ENCODE peak calls at places on chromosome 13, in four cellular contexts. One of them, this sample, is unnamed.

GRCh38 chr13:41224113-41225110 is 30.0 kb upstream of the KBTBD7 start:
- DNase-seq in HCT116: no peak
- DNase-seq in GM12878: no peak
- DNase-seq in K562: no peak
- DNase-seq in this sample: no peak

GRCh38 chr13:23321534-23322241 is 111.8 kb downstream of the SACS start:
- DNase-seq in HCT116: peak
- DNase-seq in GM12878: peak
- DNase-seq in K562: no peak
- DNase-seq in this sample: no peak

GRCh38 chr13:99314640-99315176 is 7.5 kb upstream of the GPR183 start:
- DNase-seq in HCT116: peak
- DNase-seq in GM12878: no peak
- DNase-seq in K562: peak
- DNase-seq in this sample: no peak

GRCh38 chr13:51797664-51798488 is 6.1 kb downstream of the DHRS12 start:
- DNase-seq in HCT116: peak
- DNase-seq in GM12878: no peak
- DNase-seq in K562: no peak
- DNase-seq in this sample: peak

GRCh38 chr13:35984776-35985453 is 146.3 kb downstream of the DCLK1 start:
- DNase-seq in HCT116: no peak
- DNase-seq in GM12878: no peak
- DNase-seq in K562: no peak
- DNase-seq in this sample: no peak

GRCh38 chr13:46339035-46339666 is 47.9 kb downstream of the RUBCNL start:
- DNase-seq in HCT116: no peak
- DNase-seq in GM12878: peak
- DNase-seq in K562: no peak
- DNase-seq in this sample: no peak

GRCh38 chr13:67143544-67144115 is 86.5 kb downstream of the PCDH9 start:
- DNase-seq in HCT116: no peak
- DNase-seq in GM12878: no peak
- DNase-seq in K562: no peak
- DNase-seq in this sample: no peak

GRCh38 chr13:51894239-51894638 is 32.5 kb downstream of the CCDC70 start:
- DNase-seq in HCT116: no peak
- DNase-seq in GM12878: no peak
- DNase-seq in K562: no peak
- DNase-seq in this sample: no peak

GRCh38 chr13:47545206-47545605 is 455.9 kb downstream of the SUCLA2 start:
- DNase-seq in HCT116: no peak
- DNase-seq in GM12878: no peak
- DNase-seq in K562: no peak
- DNase-seq in this sample: no peak

GRCh38 chr13:34430294-34430693 is 511.8 kb upstream of the NBEA start:
- DNase-seq in HCT116: no peak
- DNase-seq in GM12878: no peak
- DNase-seq in K562: no peak
- DNase-seq in this sample: no peak

GRCh38 chr13:81133066-81133465 is 792.1 kb upstream of the SPRY2 start:
- DNase-seq in HCT116: no peak
- DNase-seq in GM12878: no peak
- DNase-seq in K562: no peak
- DNase-seq in this sample: no peak

GRCh38 chr13:45527699-45528462 is 63.1 kb downstream of the COG3 start:
- DNase-seq in HCT116: no peak
- DNase-seq in GM12878: no peak
- DNase-seq in K562: no peak
- DNase-seq in this sample: no peak

GRCh38 chr13:47459512-47459911 is 541.6 kb downstream of the SUCLA2 start:
- DNase-seq in HCT116: no peak
- DNase-seq in GM12878: no peak
- DNase-seq in K562: no peak
- DNase-seq in this sample: no peak

GRCh38 chr13:27450921-27451461 is 627 bp upstream of the MTIF3 start:
- DNase-seq in HCT116: peak
- DNase-seq in GM12878: no peak
- DNase-seq in K562: peak
- DNase-seq in this sample: no peak

DNA sequence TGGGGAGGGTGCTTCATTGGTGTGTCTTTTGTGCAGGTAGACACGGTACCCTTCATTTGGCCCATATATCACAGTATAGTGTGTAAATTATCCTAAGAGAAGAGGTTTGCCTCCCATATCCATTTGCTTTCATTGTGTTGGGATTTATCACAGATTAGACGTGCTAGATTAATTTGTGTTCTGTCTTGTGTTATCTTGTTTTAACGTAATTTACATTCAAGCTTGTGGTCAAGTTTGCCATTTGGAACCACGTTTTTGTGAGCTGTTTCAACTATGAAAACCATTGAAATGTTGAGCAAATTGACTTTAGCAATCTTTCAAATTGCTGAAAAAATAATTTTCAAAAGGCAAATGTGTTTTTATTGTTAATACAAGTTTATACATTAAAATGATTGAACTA is 1826.5 kb downstream of the SLITRK5 start:
- DNase-seq in HCT116: no peak
- DNase-seq in GM12878: no peak
- DNase-seq in K562: no peak
- DNase-seq in this sample: no peak
- TF ChIP-seq EGR1 in HCT116: no peak
- TF ChIP-seq EGR1 in GM12878: no peak
- TF ChIP-seq EGR1 in K562: no peak
- TF ChIP-seq EGR1 in this sample: no peak

DNA sequence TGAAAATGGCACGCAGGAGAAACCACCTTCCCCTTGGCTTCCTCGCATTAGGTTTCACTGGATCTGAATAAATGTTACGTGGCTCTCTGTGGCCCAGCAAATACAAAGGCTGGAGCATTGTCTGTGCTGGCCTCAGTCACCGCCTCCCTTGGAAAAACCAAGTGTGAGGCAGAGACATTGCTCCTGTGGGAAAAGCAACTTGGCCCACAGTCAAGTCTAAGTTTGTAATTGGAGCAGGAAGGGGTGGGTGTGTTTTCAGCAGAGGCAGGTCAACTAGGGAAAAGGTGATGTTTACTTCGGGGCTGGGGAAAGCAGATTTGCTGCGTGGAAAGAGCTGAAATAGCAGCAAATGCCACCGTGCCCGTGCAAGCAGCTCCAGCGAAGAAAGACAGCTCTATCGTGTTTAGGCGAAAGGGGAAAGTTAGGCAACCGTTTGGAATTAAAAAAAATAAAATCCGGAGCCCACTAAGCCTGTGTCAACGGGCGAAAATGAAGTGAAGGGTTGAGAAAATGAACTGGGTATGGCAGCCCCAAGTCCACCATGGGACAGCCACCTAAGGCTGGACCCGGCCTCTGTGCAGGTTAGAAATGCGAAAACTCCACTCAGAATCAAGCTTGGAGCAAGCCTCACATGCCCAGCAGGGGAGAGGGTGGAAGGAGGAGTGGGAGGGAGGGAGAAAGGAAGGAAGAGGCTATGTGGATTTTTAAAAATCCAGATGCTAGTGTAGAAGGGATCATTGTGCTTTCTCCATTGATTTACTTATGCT is 101.4 kb downstream of the IRS2 start:
- DNase-seq in HCT116: no peak
- DNase-seq in GM12878: no peak
- DNase-seq in K562: no peak
- DNase-seq in this sample: no peak
- TF ChIP-seq EGR1 in HCT116: no peak
- TF ChIP-seq EGR1 in GM12878: no peak
- TF ChIP-seq EGR1 in K562: no peak
- TF ChIP-seq EGR1 in this sample: no peak

GRCh38 chr13:93561553-93561952 is 334.9 kb downstream of the GPC6 start:
- DNase-seq in HCT116: no peak
- DNase-seq in GM12878: no peak
- DNase-seq in K562: no peak
- DNase-seq in this sample: no peak

GRCh38 chr13:93562676-93563075 is 336.1 kb downstream of the GPC6 start:
- DNase-seq in HCT116: no peak
- DNase-seq in GM12878: no peak
- DNase-seq in K562: no peak
- DNase-seq in this sample: no peak

GRCh38 chr13:93554514-93554913 is 327.9 kb downstream of the GPC6 start:
- DNase-seq in HCT116: no peak
- DNase-seq in GM12878: no peak
- DNase-seq in K562: no peak
- DNase-seq in this sample: no peak

GRCh38 chr13:93558637-93559036 is 332.0 kb downstream of the GPC6 start:
- DNase-seq in HCT116: no peak
- DNase-seq in GM12878: no peak
- DNase-seq in K562: no peak
- DNase-seq in this sample: no peak

DNA sequence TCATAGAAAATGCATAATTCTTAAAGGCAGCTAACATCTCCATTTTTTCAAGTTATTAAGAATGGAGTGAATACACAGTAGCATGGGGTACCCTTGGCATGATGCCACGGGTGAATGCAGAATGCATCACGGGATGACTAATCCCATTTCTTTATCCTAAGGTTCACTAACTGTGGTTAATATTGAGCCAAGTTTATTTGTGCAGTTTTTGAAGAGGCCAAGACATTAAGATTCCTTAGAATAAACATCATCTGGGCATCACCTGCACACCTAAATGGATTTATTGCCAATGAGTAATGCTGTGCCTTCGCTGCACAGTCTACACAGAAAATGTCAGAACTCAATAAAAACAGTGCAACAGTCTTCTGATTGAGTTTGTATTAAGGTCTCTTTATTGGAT is 333.1 kb downstream of the GPC6 start:
- DNase-seq in HCT116: no peak
- DNase-seq in GM12878: no peak
- DNase-seq in K562: no peak
- DNase-seq in this sample: no peak
- TF ChIP-seq EGR1 in HCT116: no peak
- TF ChIP-seq EGR1 in GM12878: no peak
- TF ChIP-seq EGR1 in K562: no peak
- TF ChIP-seq EGR1 in this sample: no peak

DNA sequence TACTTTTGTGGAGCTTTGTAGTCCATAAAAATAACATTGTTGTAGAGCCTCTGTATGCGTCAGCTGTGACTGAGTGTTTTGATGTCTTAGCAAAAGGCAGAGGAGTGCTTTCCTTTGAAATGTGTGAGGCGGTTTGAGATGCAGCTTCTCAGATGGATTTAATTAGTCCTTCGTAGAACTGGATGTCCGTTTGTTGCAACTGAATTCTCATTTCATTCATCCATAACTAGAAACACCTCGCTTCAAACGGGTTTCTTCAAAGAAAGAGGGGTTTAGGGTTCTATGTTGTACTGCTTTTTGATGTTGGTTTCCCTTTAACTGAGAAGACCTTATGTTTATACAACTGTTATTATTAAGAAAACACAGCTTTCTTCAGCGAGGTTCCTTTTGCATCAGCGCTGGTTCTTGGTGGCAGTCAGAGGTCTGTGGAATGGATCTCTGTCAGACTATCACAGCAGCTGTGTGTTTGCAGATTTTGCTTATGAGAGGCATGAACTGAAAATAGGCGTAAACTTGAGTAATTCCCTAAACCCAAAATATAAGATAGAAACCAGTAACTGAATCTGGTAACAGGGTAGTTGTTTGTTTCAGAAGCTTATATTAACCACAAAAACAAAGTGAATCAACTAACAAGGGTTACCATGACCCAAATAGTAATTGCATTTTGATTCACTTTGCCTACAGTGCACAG is 194.4 kb downstream of the GGACT start:
- DNase-seq in HCT116: peak
- DNase-seq in GM12878: peak
- DNase-seq in K562: no peak
- DNase-seq in this sample: no peak
- TF ChIP-seq EGR1 in HCT116: no peak
- TF ChIP-seq EGR1 in GM12878: no peak
- TF ChIP-seq EGR1 in K562: no peak
- TF ChIP-seq EGR1 in this sample: no peak

DNA sequence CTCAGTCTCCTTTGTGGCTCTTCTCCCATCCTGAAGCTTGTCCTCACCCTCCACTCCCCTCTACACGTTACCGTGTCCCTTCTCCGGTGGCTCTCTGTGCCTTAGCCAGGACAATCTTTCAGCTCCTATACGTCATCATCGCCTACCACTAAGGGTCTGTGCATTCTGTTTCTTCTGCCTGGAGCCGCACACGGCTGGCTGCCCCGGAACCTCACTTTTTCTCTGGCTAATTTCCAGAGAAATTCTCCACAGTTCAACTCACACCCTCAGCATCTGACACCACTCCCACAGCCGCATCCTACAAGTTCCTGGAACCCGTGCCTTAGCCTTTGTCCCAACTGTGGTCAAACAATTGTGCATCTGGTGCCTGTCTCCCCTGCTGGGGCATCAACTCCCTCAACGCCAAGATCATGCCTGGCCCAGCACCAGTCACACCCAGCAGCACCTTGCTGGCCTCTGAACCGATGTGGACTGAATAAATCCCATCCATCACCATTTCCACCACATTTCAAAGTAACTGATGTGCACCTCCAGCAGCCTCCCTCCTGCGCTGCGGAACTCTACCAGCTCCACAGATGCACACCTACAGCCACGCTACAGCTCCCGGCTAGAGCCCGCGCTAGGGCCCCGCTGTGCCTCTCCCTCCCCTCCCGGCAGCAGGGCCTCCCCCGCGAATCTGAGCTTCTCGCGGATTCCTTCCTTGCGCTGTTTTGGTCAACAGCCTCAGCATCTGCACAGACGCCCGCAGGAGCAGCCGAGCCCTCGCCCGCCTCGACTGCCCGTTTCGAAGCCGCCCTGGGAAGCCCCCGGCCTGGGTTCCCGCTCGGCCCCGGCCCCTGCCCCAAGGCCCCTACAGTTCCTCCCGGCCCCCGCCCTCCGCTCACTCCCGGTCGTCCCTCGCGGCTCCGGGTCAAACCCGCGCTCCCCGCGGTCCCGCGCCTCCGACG is 689 bp downstream of the DCUN1D2 start:
- DNase-seq in HCT116: no peak
- DNase-seq in GM12878: no peak
- DNase-seq in K562: peak
- DNase-seq in this sample: peak
- TF ChIP-seq EGR1 in HCT116: no peak
- TF ChIP-seq EGR1 in GM12878: no peak
- TF ChIP-seq EGR1 in K562: peak
- TF ChIP-seq EGR1 in this sample: no peak